ENCODE peak calls at places on chromosomes 11 and 22, in four cellular contexts. B, G, C and P are unnamed samples. For H3K4me1 and H3K9me3, the result is how much of the 10 kb centered on the place peaks cover.

GRCh38 chr11:113316251-113316650 is 1.9 kb downstream of the TTC12 start:
- DNase-seq in C (no peak), G (no peak), B (no peak), P (no peak)

GRCh38 chr11:76768091-76769047 is 14.8 kb upstream of the TSKU start:
- DNase-seq in C (peak), G (peak), B (no peak), P (no peak)

GRCh38 chr11:9941991-9942390 is 278.1 kb downstream of the SWAP70 start:
- DNase-seq in G (no peak), C (no peak), B (no peak), P (no peak)

GRCh38 chr22:19177164-19178064 is 1.1 kb downstream of the SLC25A1 start:
- DNase-seq in C (no peak), G (no peak), B (no peak), P (no peak)

GRCh38 chr11:111829185-111829968 is 42.0 kb downstream of the ALG9 start:
- DNase-seq in B (no peak), G (no peak), C (no peak), P (no peak)

GRCh38 chr11:67674442-67674871 is at the start of gene ALDH3B2:
- DNase-seq in G (no peak), B (no peak), C (no peak), P (no peak)

GRCh38 chr11:35548925-35549561 is 23.6 kb upstream of the PAMR1 start:
- DNase-seq in B (no peak), C (no peak), G (no peak), P (no peak)

GRCh38 chr11:110463153-110463552 is 33.4 kb downstream of the FDX1 start:
- DNase-seq in G (no peak), B (no peak), C (peak), P (peak)

GRCh38 chr11:63321723-63322122 is 47.9 kb upstream of the SLC22A9 start:
- DNase-seq in C (no peak), G (no peak), B (no peak), P (no peak)

GRCh38 chr22:46734830-46735453 is 3.1 kb downstream of the CERK start:
- DNase-seq in B (peak), C (no peak), G (no peak), P (peak)

GRCh38 chr11:69509381-69509780 is 27.9 kb downstream of the LINC01488 start:
- DNase-seq in C (no peak), G (no peak), B (no peak), P (no peak)

GRCh38 chr11:64127267-64128072 is 38.4 kb downstream of the MACROD1 start:
- DNase-seq in G (no peak), C (no peak), B (no peak), P (no peak)

GRCh38 chr11:47414685-47415070 is 6.3 kb downstream of the SLC39A13 start:
- DNase-seq in C (no peak), G (no peak), B (no peak), P (no peak)

GRCh38 chr11:1017269-1018005 is 19.1 kb downstream of the MUC6 start:
- DNase-seq in B (no peak), G (no peak), C (no peak), P (no peak)

GRCh38 chr11:119864836-119865235 is 135.8 kb upstream of the NECTIN1 start:
- DNase-seq in B (no peak), C (no peak), G (no peak), P (no peak)

GRCh38 chr11:63567044-63567840 is 4.1 kb upstream of the PLAAT2 start:
- DNase-seq in C (peak), G (peak), B (peak), P (peak)

GRCh38 chr11:122451911-122452310 is 203.6 kb upstream of the UBASH3B start:
- DNase-seq in B (no peak), G (no peak), C (no peak), P (no peak)

GRCh38 chr11:76119779-76120178 is 86.5 kb downstream of the WNT11 start:
- DNase-seq in G (no peak), C (no peak), B (no peak), P (no peak)

GRCh38 chr11:67646535-67647336 is 3.8 kb downstream of the ACY3 start:
- DNase-seq in G (no peak), C (no peak), B (peak), P (no peak)

GRCh38 chr11:74035264-74035663 is 26.4 kb upstream of the UCP3 start:
- DNase-seq in B (no peak), C (no peak), G (no peak), P (no peak)

GRCh38 chr11:128260398-128260797 is 327.0 kb downstream of the ETS1 start:
- DNase-seq in B (no peak), G (no peak), C (no peak), P (no peak)

GRCh38 chr11:87428266-87428665 is 390.5 kb downstream of the TMEM135 start:
- DNase-seq in B (no peak), C (no peak), G (no peak), P (no peak)

GRCh38 chr11:14125529-14125928 is 163.0 kb downstream of the SPON1 start:
- DNase-seq in B (no peak), C (no peak), G (no peak), P (no peak)

GRCh38 chr11:18088371-18088770 is 17.5 kb downstream of the SAAL1 start:
- DNase-seq in C (no peak), B (no peak), G (no peak), P (no peak)

GRCh38 chr11:93169950-93170561 is 27.7 kb downstream of the SLC36A4 start:
- DNase-seq in G (no peak), C (peak), B (no peak), P (no peak)

GRCh38 chr11:74682731-74683278 is 48.4 kb downstream of the CHRDL2 start:
- DNase-seq in C (no peak), G (no peak), B (no peak), P (no peak)

GRCh38 chr11:64356498-64357411 is 2.2 kb upstream of the RPS6KA4 start:
- DNase-seq in G (peak), C (peak), B (no peak), P (no peak)

GRCh38 chr11:59197990-59198389 is 14.7 kb downstream of the MPEG1 start:
- DNase-seq in C (peak), B (no peak), G (no peak), P (no peak)

GRCh38 chr11:72085836-72086475 is 5.3 kb downstream of the LRRC51 start:
- DNase-seq in B (no peak), G (no peak), C (no peak), P (no peak)

GRCh38 chr22:28027453-28028448 is 108.7 kb upstream of the PITPNB start:
- DNase-seq in B (no peak), G (peak), C (peak), P (no peak)

GRCh38 chr22:22687638-22688500 is 43.5 kb downstream of the GGTLC2 start:
- DNase-seq in B (no peak), G (no peak), C (peak), P (no peak)

GRCh38 chr11:64060861-64061444 is 25.2 kb downstream of the FLRT1 start:
- DNase-seq in B (peak), C (peak), G (peak), P (peak)

GRCh38 chr11:45774023-45774655 is 30.8 kb upstream of the SLC35C1 start:
- DNase-seq in C (no peak), B (no peak), G (no peak), P (no peak)

GRCh38 chr11:94674005-94674491 is 94.1 kb upstream of the AMOTL1 start:
- DNase-seq in G (no peak), B (no peak), C (no peak), P (no peak)

GRCh38 chr11:2299773-2300172 is 1.9 kb downstream of the C11orf21 start:
- DNase-seq in B (no peak), G (peak), C (no peak), P (no peak)

GRCh38 chr11:2302280-2302843 is 549 bp downstream of the TSPAN32 start:
- DNase-seq in G (no peak), C (no peak), B (no peak), P (peak)

GRCh38 chr11:2300290-2300935 is 1.3 kb downstream of the C11orf21 start:
- DNase-seq in C (no peak), G (peak), B (no peak), P (peak)

GRCh38 chr11:2301631-2302272 is at the start of the genes C11orf21 and TSPAN32:
- DNase-seq in B (peak), G (peak), C (peak), P (peak)

GRCh38 chr11:2300936-2301630 is 635 bp downstream of the C11orf21 start:
- DNase-seq in C (no peak), G (peak), B (no peak), P (peak)
- H3K4me1 ChIP-seq in C (half or more), G (under half), B (half or more), P (half or more)

GRCh38 chr11:66333896-66334604 is 2.2 kb downstream of the RIN1 start:
- DNase-seq in G (no peak), B (no peak), C (no peak), P (no peak)
- H3K27ac ChIP-seq in G (no peak), B (no peak), C (no peak), P (no peak)

DNA sequence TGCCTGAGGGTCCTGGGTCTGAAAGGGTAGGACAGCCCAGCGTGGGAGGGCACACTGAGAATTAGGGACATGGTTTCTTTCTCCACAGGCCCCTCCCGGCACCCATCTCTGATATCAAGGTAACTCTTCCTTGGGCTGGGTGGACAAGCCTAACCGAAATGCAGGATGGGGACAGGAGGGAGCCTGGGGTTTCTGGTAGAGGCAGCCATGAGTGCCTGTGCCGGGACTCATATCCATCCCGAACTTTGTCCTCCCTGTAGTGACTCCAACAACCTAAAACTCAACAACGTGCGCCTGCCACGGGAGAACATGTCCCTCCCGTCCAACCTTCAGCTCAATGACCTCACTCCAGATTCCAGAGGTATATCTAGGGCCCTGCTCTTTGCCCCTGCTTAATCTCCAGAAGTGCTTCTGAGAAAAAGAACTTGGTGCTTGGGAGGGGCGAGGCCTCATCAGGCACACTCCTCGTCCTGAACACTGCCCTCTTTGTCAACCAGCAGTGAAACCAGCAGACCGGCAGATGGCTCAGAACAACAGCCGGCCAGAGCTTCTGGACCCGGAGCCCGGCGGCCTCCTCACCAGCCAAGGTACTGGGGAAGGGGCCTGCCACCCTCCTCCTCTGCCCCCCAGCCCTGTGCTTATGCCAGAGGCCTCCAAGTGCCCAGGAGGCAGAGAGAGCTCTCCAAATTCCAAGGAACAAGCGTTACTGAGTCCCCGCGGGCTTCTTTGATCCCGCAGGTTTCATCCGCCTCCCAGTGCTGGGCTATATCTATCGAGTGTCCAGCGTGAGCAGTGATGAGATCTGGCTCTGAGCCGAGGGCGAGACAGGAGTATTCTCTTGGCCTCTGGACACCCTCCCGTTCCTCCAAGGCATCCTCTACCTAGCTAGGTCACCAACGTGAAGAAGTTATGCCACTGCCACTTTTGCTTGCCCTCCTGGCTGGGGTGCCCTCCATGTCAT is 3.1 kb downstream of the TMEM25 start:
- DNase-seq in B (no peak), C (no peak), G (no peak), P (no peak)
- H3K9me3 ChIP-seq in B (under half), C (under half), G (under half), P (under half)

DNA sequence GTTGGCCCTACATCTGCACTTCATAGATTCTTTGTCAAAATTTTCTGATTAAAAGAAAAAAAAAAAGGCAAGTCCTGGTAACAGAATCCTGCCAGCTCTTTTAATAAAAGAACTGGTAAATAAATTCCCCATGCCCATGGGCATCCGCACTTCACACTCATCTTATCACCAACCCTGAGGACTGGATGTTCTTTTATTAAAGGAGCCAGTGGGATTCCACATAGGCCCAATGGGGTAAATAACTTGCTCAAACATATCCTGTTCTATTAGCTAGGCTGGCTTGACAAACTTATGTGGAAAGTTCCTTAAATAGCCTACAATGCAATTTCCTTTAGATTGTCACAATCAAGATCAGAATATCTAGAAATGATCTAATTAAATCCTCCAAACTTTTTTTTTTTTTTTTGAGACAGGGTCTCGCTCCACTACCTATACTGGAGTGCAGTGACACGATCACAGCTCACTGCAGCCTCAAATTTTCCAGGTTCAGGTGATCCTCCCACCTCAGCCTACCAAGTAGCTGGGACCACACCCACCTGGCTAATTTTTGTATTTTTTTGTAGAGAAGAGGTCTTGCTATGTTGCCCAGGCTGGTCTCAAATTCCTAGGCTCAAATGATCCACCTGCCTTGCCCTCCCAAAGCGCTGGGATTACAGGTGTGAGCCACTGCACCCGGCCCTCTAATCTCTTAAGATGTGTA is 380.9 kb downstream of the LARGE1 start:
- DNase-seq in G (no peak), B (no peak), C (no peak), P (no peak)
- H3K4me1 ChIP-seq in G (under half), B (under half), C (under half), P (under half)

DNA sequence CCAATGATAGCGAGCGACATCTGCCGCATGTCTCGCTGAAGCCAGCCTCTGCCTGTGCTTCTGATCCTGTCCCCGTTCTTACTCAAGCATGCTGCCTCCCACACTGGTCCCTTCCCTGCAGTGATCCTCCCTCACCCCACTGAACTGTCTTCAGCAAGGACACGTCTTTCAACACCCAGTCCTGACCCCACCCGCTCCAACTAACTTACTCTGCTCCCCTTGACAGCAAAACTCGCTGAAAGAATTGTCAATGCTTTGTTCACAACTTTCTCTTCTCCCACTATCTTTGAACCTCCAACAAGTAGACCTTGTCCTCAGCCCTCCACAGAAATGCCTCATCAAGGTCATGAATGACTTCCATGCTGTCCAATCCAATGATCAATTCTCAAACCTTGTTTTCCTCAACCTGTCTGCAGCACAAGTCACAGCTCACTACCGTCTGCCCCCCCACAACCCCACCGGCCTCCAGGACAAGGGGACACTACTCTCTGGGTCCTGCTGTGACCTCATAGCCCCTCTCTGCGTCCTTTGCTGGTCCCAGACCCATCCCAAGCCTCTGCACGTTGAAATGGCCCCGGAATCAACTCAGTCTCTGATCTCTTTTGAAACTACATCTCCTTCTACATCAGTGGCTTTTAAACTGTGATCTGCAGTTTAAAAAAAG is 108.0 kb downstream of the MICAL3 start:
- DNase-seq in B (no peak), C (no peak), G (no peak), P (no peak)
- H3K27ac ChIP-seq in B (no peak), C (peak), G (no peak), P (peak)